ENCODE peak calls at places on chromosome 9, in ten cellular contexts. L is coronary artery, K is kidney, Z is GM12865, G is hepatocyte, F is neural progenitor cell, J is fibroblast of villous mesenchyme, R is A549, M is AG09319, C is choroid plexus epithelial cell. N is an unnamed sample.

GRCh38 chr9:83649080-83649479 is 26.1 kb downstream of the IDNK start:
- DNase-seq in L (no peak), K (no peak), Z (peak), G (peak), F (peak), J (peak), R (peak), M (peak), C (peak), N (peak)

GRCh38 chr9:6827370-6827949 is 69.7 kb downstream of the KDM4C start:
- DNase-seq in L (no peak), K (no peak), Z (peak), G (peak), F (peak), J (peak), R (peak), M (no peak), C (peak), N (peak)

GRCh38 chr9:86867658-86868313 is 79.5 kb downstream of the GAS1 start:
- DNase-seq in L (no peak), K (no peak), Z (no peak), G (no peak), F (peak), J (no peak), R (no peak), M (no peak), C (peak), N (no peak)

GRCh38 chr9:115014438-115014837 is 84.0 kb upstream of the TNFSF8 start:
- DNase-seq in L (no peak), K (no peak), Z (no peak), G (no peak), F (no peak), J (no peak), R (no peak), M (no peak), C (no peak), N (no peak)

GRCh38 chr9:80320480-80320879 is 748.7 kb downstream of the TLE4 start:
- DNase-seq in L (no peak), K (no peak), Z (no peak), G (no peak), F (no peak), J (no peak), R (no peak), M (no peak), C (peak), N (no peak)

GRCh38 chr9:73523391-73523790 is 371.7 kb downstream of the ANXA1 start:
- DNase-seq in L (no peak), K (no peak), Z (no peak), G (no peak), F (no peak), J (no peak), R (no peak), M (no peak), C (no peak), N (no peak)

GRCh38 chr9:19137282-19137681 is 10.0 kb upstream of the PLIN2 start:
- DNase-seq in L (no peak), K (no peak), Z (no peak), G (no peak), F (no peak), J (peak), R (no peak), M (no peak), C (peak), N (no peak)

GRCh38 chr9:1647776-1648175 is 367.4 kb upstream of the SMARCA2 start:
- DNase-seq in L (no peak), K (no peak), Z (no peak), G (no peak), F (no peak), J (peak), R (peak), M (no peak), C (peak), N (no peak)

GRCh38 chr9:105510024-105510423 is 47.9 kb upstream of the FKTN start:
- DNase-seq in L (no peak), K (no peak), Z (peak), G (no peak), F (no peak), J (peak), R (no peak), M (peak), C (peak), N (peak)

GRCh38 chr9:120928720-120929389 is 2.3 kb upstream of the TRAF1 start:
- DNase-seq in L (peak), K (peak), Z (peak), G (peak), F (peak), J (peak), R (peak), M (no peak), C (peak), N (peak)

GRCh38 chr9:127201731-127202130 is 62.8 kb upstream of the GARNL3 start:
- DNase-seq in L (no peak), K (peak), Z (no peak), G (no peak), F (no peak), J (no peak), R (no peak), M (no peak), C (no peak), N (no peak)

GRCh38 chr9:127199001-127199791 is 65.4 kb upstream of the GARNL3 start:
- DNase-seq in L (no peak), K (peak), Z (peak), G (peak), F (peak), J (peak), R (peak), M (peak), C (peak), N (peak)

GRCh38 chr9:127201071-127201541 is 63.5 kb upstream of the GARNL3 start:
- DNase-seq in L (no peak), K (peak), Z (no peak), G (no peak), F (no peak), J (no peak), R (no peak), M (no peak), C (no peak), N (no peak)

GRCh38 chr9:127198587-127198986 is 66.0 kb upstream of the GARNL3 start:
- DNase-seq in L (no peak), K (peak), Z (no peak), G (no peak), F (no peak), J (no peak), R (no peak), M (no peak), C (no peak), N (no peak)

GRCh38 chr9:127200106-127200862 is 64.3 kb upstream of the GARNL3 start:
- DNase-seq in L (no peak), K (peak), Z (no peak), G (no peak), F (no peak), J (no peak), R (no peak), M (no peak), C (no peak), N (no peak)
- TF ChIP-seq CTCF in L (no peak), K (no peak), Z (no peak), G (no peak), F (no peak), J (no peak), R (no peak), M (no peak), C (no peak), N (no peak)

GRCh38 chr9:20271723-20272122 is 350.6 kb downstream of the MLLT3 start:
- DNase-seq in L (no peak), K (no peak), Z (no peak), G (no peak), F (no peak), J (no peak), R (no peak), M (no peak), C (peak), N (no peak)
- TF ChIP-seq CTCF in L (no peak), K (no peak), Z (no peak), G (no peak), F (peak), J (peak), R (no peak), M (no peak), C (peak), N (no peak)

GRCh38 chr9:100472268-100472667 is 681 bp upstream of the TMEFF1 start:
- DNase-seq in L (no peak), K (no peak), Z (no peak), G (no peak), F (peak), J (no peak), R (no peak), M (no peak), C (no peak), N (no peak)

GRCh38 chr9:100474950-100475276 is 2.0 kb downstream of the TMEFF1 start:
- DNase-seq in L (no peak), K (no peak), Z (no peak), G (no peak), F (peak), J (no peak), R (no peak), M (no peak), C (no peak), N (no peak)

GRCh38 chr9:100473271-100474081 is 527 bp downstream of the TMEFF1 start:
- DNase-seq in L (no peak), K (peak), Z (peak), G (peak), F (peak), J (peak), R (peak), M (no peak), C (peak), N (peak)

GRCh38 chr9:100474082-100474949 is 1.4 kb downstream of the TMEFF1 start:
- DNase-seq in L (no peak), K (no peak), Z (no peak), G (peak), F (peak), J (no peak), R (no peak), M (no peak), C (no peak), N (no peak)

DNA sequence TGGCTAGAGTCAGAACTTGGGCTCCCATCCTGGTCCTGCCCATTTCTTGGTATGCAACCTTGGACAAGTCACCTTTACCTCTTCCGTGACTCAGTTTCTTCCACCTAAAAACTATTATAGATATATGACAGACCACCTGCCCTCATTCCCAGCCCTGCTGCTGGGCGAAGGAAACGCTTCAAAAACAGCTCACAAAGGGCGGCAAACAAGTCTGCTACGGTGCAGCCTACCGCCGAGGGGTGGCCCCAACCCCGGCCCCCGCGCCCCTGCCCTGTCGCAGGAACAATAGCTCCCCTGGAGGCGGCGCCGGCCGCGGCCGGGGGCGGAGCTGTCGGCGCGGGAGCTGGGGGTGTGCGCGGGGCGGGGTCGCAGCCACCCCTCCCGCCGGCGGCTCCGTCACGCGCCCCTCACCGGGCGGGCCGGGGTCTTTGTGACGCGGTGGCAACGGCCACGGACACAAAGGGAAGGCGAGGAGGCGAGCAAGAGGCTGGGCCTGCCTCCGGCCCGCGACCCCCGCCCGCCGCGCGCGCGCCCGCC is at the start of gene TMEFF1:
- DNase-seq in L (no peak), K (peak), Z (peak), G (peak), F (peak), J (peak), R (peak), M (no peak), C (no peak), N (peak)
- TF ChIP-seq CTCF in L (no peak), K (no peak), Z (no peak), G (peak), F (peak), J (peak), R (no peak), M (peak), C (peak), N (no peak)

GRCh38 chr9:3370715-3371114 is 155.1 kb downstream of the RFX3 start:
- DNase-seq in L (no peak), K (no peak), Z (no peak), G (no peak), F (no peak), J (no peak), R (no peak), M (no peak), C (no peak), N (no peak)
- TF ChIP-seq CTCF in L (no peak), K (no peak), Z (no peak), G (no peak), F (no peak), J (no peak), R (no peak), M (no peak), C (no peak), N (no peak)

DNA sequence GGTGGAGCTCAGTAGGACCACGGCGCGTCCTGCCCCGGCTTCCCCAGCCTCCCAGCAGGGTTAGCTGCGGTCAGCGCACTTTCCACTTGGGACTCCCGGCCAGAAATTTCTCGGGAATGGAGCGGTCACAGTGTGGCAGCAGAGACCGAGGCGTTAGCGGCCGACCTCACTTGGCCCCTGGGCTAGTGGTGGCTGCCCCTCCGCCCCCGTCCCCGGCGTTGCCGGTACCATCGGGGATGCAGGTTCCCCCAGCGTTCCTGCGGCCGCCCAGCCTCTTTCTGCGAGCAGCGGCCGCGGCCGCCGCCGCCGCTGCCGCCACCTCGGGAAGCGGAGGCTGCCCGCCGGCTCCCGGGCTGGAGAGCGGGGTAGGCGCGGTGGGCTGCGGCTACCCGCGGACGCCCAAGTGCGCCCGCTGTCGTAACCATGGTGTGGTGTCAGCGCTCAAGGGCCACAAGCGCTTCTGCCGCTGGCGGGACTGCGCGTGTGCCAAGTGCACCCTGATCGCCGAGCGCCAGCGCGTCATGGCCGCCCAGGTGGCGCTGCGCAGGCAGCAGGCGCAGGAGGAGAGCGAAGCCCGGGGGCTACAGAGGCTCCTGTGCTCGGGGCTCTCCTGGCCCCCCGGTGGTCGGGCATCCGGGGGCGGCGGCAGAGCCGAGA is 454 bp downstream of the DMRTA1 start:
- DNase-seq in L (peak), K (peak), Z (peak), G (peak), F (peak), J (peak), R (peak), M (no peak), C (peak), N (peak)
- TF ChIP-seq CTCF in L (no peak), K (peak), Z (no peak), G (peak), F (peak), J (no peak), R (peak), M (peak), C (peak), N (no peak)